ENCODE peak calls at places on chromosomes 16 and 17, in four cellular contexts. T, O, H and Y are unnamed samples.

GRCh38 chr16:17346774-17347569 is 123.8 kb downstream of the XYLT1 start:
- DNase-seq in T (no peak), O (no peak), H (peak), Y (no peak)

GRCh38 chr16:89423709-89424260 is 66.6 kb downstream of the ANKRD11 start:
- DNase-seq in T (no peak), O (no peak), H (no peak), Y (no peak)

GRCh38 chr16:86449377-86450095 is 60.8 kb upstream of the FOXF1 start:
- DNase-seq in T (no peak), O (no peak), H (no peak), Y (no peak)

GRCh38 chr16:3878610-3879009 is 1.9 kb downstream of the CREBBP start:
- DNase-seq in T (no peak), O (no peak), H (no peak), Y (no peak)

GRCh38 chr17:51257150-51258081 is 2.4 kb downstream of the MBTD1 start:
- DNase-seq in T (no peak), O (no peak), H (no peak), Y (no peak)

GRCh38 chr16:70388281-70388680 is 41.6 kb downstream of the DDX19A start:
- DNase-seq in T (no peak), O (no peak), H (no peak), Y (no peak)

GRCh38 chr16:54176376-54176901 is 110.1 kb downstream of the IRX3 start:
- DNase-seq in T (no peak), O (peak), H (no peak), Y (no peak)

GRCh38 chr17:3602499-3602898 is 6.7 kb downstream of the TRPV1 start:
- DNase-seq in T (peak), O (peak), H (no peak), Y (peak)

GRCh38 chr16:1437606-1438005 is 6.7 kb downstream of the PERCC1 start:
- DNase-seq in T (peak), O (no peak), H (no peak), Y (no peak)

GRCh38 chr17:50923611-50924010 is 57.5 kb upstream of the TOB1 start:
- DNase-seq in T (peak), O (no peak), H (no peak), Y (no peak)

GRCh38 chr16:89918453-89919347 is at the start of gene MC1R:
- DNase-seq in T (peak), O (peak), H (no peak), Y (peak)

GRCh38 chr16:79601092-79601977 is 798 bp upstream of the MAF start:
- DNase-seq in T (peak), O (peak), H (no peak), Y (peak)

GRCh38 chr16:8866118-8866883 is 2.5 kb downstream of the CARHSP1 start:
- DNase-seq in T (peak), O (peak), H (no peak), Y (no peak)

GRCh38 chr17:15392326-15392739 is 50.9 kb upstream of the TEKT3 start:
- DNase-seq in T (no peak), O (no peak), H (no peak), Y (peak)

GRCh38 chr17:35448214-35448898 is at the start of gene SLFN13:
- DNase-seq in T (peak), O (no peak), H (peak), Y (peak)

GRCh38 chr17:53061446-53061845 is 761.3 kb upstream of the KIF2B start:
- DNase-seq in T (no peak), O (no peak), H (no peak), Y (no peak)

GRCh38 chr17:80992077-80992947 is 671 bp downstream of the CHMP6 start:
- DNase-seq in T (peak), O (no peak), H (no peak), Y (no peak)

GRCh38 chr16:87642491-87642890 is 40.2 kb downstream of the JPH3 start:
- DNase-seq in T (no peak), O (no peak), H (no peak), Y (no peak)

GRCh38 chr17:16941072-16941641 is 30.8 kb downstream of the TNFRSF13B start:
- DNase-seq in T (no peak), O (no peak), H (no peak), Y (no peak)

GRCh38 chr16:15899538-15900100 is 11.2 kb upstream of the CEP20 start:
- DNase-seq in T (no peak), O (peak), H (peak), Y (peak)

GRCh38 chr17:29905086-29905878 is 24.7 kb downstream of the SSH2 start:
- DNase-seq in T (no peak), O (no peak), H (no peak), Y (no peak)

GRCh38 chr16:52548261-52549010 is 1.5 kb upstream of the TOX3 start:
- DNase-seq in T (no peak), O (peak), H (no peak), Y (no peak)

GRCh38 chr17:51121620-51122472 is 1.2 kb upstream of the SPAG9 start:
- DNase-seq in T (peak), O (peak), H (peak), Y (peak)

GRCh38 chr17:74340470-74341023 is 14.5 kb downstream of the KIF19 start:
- DNase-seq in T (peak), O (peak), H (no peak), Y (no peak)

GRCh38 chr16:88113545-88114045 is 162.4 kb downstream of the BANP start:
- DNase-seq in T (no peak), O (no peak), H (no peak), Y (no peak)

GRCh38 chr17:46195939-46196338 is 2.7 kb upstream of the KANSL1 start:
- DNase-seq in T (no peak), O (no peak), H (no peak), Y (no peak)

GRCh38 chr17:4673986-4674770 is 29.8 kb downstream of the PELP1 start:
- DNase-seq in T (no peak), O (no peak), H (no peak), Y (no peak)

GRCh38 chr17:72226322-72226721 is 105.5 kb downstream of the SOX9 start:
- DNase-seq in T (no peak), O (no peak), H (no peak), Y (no peak)

GRCh38 chr16:2855536-2855935 is 2.4 kb downstream of the PRSS22 start:
- DNase-seq in T (peak), O (no peak), H (no peak), Y (no peak)

GRCh38 chr16:4487955-4488481 is 11.8 kb downstream of the HMOX2 start:
- DNase-seq in T (no peak), O (no peak), H (no peak), Y (no peak)

GRCh38 chr17:34620458-34620857 is 41.1 kb downstream of the TMEM132E start:
- DNase-seq in T (peak), O (no peak), H (no peak), Y (no peak)

GRCh38 chr16:30903002-30903401 is 6.6 kb downstream of the CTF1 start:
- DNase-seq in T (no peak), O (no peak), H (no peak), Y (no peak)

GRCh38 chr17:58136669-58137279 is 11.4 kb upstream of the OR4D1 start:
- DNase-seq in T (peak), O (peak), H (no peak), Y (peak)

GRCh38 chr16:29940656-29941055 is 14.6 kb upstream of the KCTD13 start:
- DNase-seq in T (no peak), O (no peak), H (no peak), Y (no peak)

GRCh38 chr17:74778960-74779359 is 2.8 kb upstream of the NAT9 start:
- DNase-seq in T (no peak), O (no peak), H (no peak), Y (no peak)

GRCh38 chr16:3348547-3349167 is 7.0 kb upstream of the OR2C1 start:
- DNase-seq in T (no peak), O (no peak), H (peak), Y (no peak)

GRCh38 chr16:22386976-22387375 is 12.6 kb upstream of the CDR2 start:
- DNase-seq in T (no peak), O (no peak), H (no peak), Y (no peak)

GRCh38 chr17:2266045-2266864 is 37.3 kb downstream of the SMG6 start:
- DNase-seq in T (no peak), O (no peak), H (peak), Y (no peak)

GRCh38 chr17:63881935-63882601 is at the start of gene GH2:
- DNase-seq in T (peak), O (peak), H (no peak), Y (peak)

GRCh38 chr16:84920333-84920732 is 91.0 kb downstream of the ZDHHC7 start:
- DNase-seq in T (no peak), O (no peak), H (no peak), Y (no peak)

GRCh38 chr16:84919751-84920150 is 91.6 kb downstream of the ZDHHC7 start:
- DNase-seq in T (no peak), O (no peak), H (no peak), Y (no peak)

GRCh38 chr16:84925092-84925772 is 86.1 kb downstream of the ZDHHC7 start:
- DNase-seq in T (peak), O (peak), H (no peak), Y (peak)

GRCh38 chr16:84924339-84925091 is 86.8 kb downstream of the ZDHHC7 start:
- DNase-seq in T (no peak), O (peak), H (no peak), Y (no peak)

GRCh38 chr16:84922351-84923135 is 88.8 kb downstream of the ZDHHC7 start:
- DNase-seq in T (peak), O (peak), H (no peak), Y (no peak)
- TF ChIP-seq PBX3 in T (peak), O (no peak), H (no peak), Y (no peak)

DNA sequence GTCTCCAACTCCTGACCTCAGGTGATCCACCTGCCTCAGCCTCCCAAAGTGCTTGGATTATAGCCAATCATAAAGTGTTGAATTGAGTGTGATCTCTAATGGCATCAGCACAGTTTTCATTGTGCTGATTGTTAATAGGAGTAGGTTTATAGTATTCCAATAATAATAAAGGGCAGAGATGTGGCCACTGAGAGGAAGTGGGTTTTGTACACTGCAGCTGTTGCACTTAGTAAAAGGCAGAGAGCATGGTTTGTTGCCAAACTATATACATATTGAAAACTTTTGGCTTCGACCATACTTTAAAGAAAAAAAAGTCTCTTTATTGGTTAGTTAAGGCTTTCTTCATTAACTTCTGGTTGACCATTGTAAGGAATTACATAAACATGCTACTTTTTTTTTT is 185.9 kb downstream of the CDK5R1 start:
- DNase-seq in T (no peak), O (no peak), H (no peak), Y (no peak)
- TF ChIP-seq PBX3 in T (no peak), O (no peak), H (no peak), Y (no peak)

GRCh38 chr17:7435676-7436555 is 681 bp downstream of the TMEM102 start:
- DNase-seq in T (peak), O (no peak), H (no peak), Y (peak)

GRCh38 chr17:7437369-7437863 is 1.9 kb upstream of the FGF11 start:
- DNase-seq in T (no peak), O (no peak), H (no peak), Y (no peak)

GRCh38 chr17:7438050-7438614 is 1.2 kb upstream of the FGF11 start:
- DNase-seq in T (no peak), O (no peak), H (no peak), Y (no peak)

GRCh38 chr17:7438656-7439460 is 454 bp upstream of the FGF11 start:
- DNase-seq in T (no peak), O (no peak), H (no peak), Y (no peak)

GRCh38 chr17:7436556-7437368 is 1.5 kb downstream of the TMEM102 start:
- DNase-seq in T (peak), O (peak), H (no peak), Y (peak)
- TF ChIP-seq PBX3 in T (no peak), O (no peak), H (no peak), Y (no peak)

DNA sequence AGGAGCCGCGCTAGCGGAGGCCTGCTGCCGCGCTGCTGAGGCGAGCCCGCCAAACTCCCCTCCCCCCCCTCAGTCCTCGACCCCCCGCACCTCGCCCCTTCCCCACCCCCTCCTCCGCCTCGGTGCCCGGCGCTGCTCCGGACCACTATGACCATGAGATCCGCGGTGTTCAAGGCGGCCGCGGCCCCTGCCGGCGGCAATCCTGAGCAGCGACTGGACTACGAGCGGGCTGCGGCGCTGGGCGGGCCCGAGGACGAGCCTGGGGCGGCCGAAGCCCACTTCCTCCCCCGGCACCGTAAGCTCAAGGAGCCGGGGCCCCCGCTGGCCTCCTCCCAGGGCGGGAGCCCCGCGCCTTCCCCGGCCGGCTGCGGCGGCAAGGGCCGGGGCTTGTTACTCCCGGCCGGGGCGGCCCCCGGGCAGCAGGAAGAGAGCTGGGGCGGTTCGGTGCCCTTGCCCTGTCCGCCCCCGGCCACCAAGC is 734 bp downstream of the MSL1 start:
- DNase-seq in T (peak), O (no peak), H (no peak), Y (peak)
- TF ChIP-seq PBX3 in T (no peak), O (no peak), H (no peak), Y (no peak)

GRCh38 chr17:41917192-41917591 is 1.6 kb downstream of the ACLY start:
- DNase-seq in T (no peak), O (peak), H (no peak), Y (peak)
- TF ChIP-seq PBX3 in T (no peak), O (no peak), H (no peak), Y (no peak)

DNA sequence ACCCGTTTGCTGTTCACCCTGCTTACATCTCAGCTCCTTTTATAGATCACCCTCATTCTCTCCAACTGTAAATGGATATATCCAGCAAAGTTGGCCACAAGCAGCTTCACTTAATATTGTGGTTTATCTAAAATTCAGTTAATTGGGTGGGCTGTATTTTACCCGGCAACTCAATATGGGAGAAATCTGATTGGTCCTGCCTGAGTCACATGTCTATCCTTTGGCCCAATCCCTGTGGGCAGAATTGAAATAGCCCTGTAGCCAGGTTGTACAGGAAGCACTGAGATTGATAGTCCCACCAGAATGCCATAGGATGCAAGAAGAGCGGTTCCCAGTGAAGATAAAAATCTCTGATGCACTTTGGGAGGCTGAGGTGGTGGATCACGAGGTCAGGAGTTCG is 73.2 kb downstream of the AIPL1 start:
- DNase-seq in T (peak), O (no peak), H (no peak), Y (no peak)
- TF ChIP-seq PBX3 in T (no peak), O (no peak), H (no peak), Y (no peak)

GRCh38 chr17:42665581-42666001 is 6.5 kb downstream of the TUBG2 start:
- DNase-seq in T (no peak), O (no peak), H (no peak), Y (no peak)

GRCh38 chr17:42655528-42655927 is 3.6 kb upstream of the TUBG2 start:
- DNase-seq in T (no peak), O (no peak), H (no peak), Y (no peak)

GRCh38 chr17:42657824-42658588 is 1.1 kb upstream of the TUBG2 start:
- DNase-seq in T (no peak), O (no peak), H (no peak), Y (no peak)

GRCh38 chr17:42659079-42659931 is at the start of gene TUBG2:
- DNase-seq in T (peak), O (peak), H (no peak), Y (peak)

GRCh38 chr17:42660692-42661345 is 1.7 kb downstream of the TUBG2 start:
- DNase-seq in T (no peak), O (no peak), H (no peak), Y (no peak)
- TF ChIP-seq PBX3 in T (peak), O (no peak), H (no peak), Y (no peak)